ENCODE peak calls at places on chromosomes 4 and X, in eight cellular contexts. H, Q, J, Z, U, L, F and T are unnamed samples.
A peak's percentile ranks its signal among the peaks of the same experiment; 100 is the strongest.

GRCh38 chrX:48848847-48849246 is 13.4 kb upstream of the PCSK1N start:
- DNase-seq in H (no peak), Q (no peak), J (no peak), Z (no peak), U (no peak), L (no peak), F (no peak), T (no peak)

GRCh38 chrX:37714479-37714878 is 28.9 kb downstream of the XK start:
- DNase-seq in H (no peak), Q (no peak), J (no peak), Z (no peak), U (no peak), L (no peak), F (no peak), T (no peak)

GRCh38 chrX:19800821-19801220 is 86.6 kb downstream of the SH3KBP1 start:
- DNase-seq in H (no peak), Q (no peak), J (no peak), Z (no peak), U (no peak), L (no peak), F (no peak), T (no peak)

GRCh38 chr4:148730766-148731165 is 288.6 kb upstream of the NR3C2 start:
- DNase-seq in H (no peak), Q (no peak), J (no peak), Z (no peak), U (no peak), L (no peak), F (no peak), T (no peak)

GRCh38 chr4:104625706-104626105 is 131.0 kb upstream of the CXXC4 start:
- DNase-seq in H (no peak), Q (no peak), J (no peak), Z (no peak), U (no peak), L (no peak), F (no peak), T (no peak)

GRCh38 chr4:182219400-182219799 is 23.8 kb upstream of the TENM3 start:
- DNase-seq in H (no peak), Q (no peak), J (no peak), Z (no peak), U (no peak), L (peak; percentile 64), F (no peak), T (no peak)

GRCh38 chr4:115945026-115945425 is 831.6 kb upstream of the NDST4 start:
- DNase-seq in H (no peak), Q (no peak), J (no peak), Z (no peak), U (no peak), L (no peak), F (no peak), T (no peak)

GRCh38 chr4:185867770-185868169 is 55.8 kb upstream of the SORBS2 start:
- DNase-seq in H (no peak), Q (no peak), J (no peak), Z (no peak), U (no peak), L (no peak), F (no peak), T (no peak)

GRCh38 chr4:32519060-32519459 is 1798.9 kb downstream of the PCDH7 start:
- DNase-seq in H (no peak), Q (no peak), J (no peak), Z (no peak), U (no peak), L (no peak), F (no peak), T (no peak)

GRCh38 chr4:163679189-163679588 is 184.7 kb downstream of the TMA16 start:
- DNase-seq in H (no peak), Q (peak; percentile 15), J (no peak), Z (no peak), U (no peak), L (peak; percentile 48), F (no peak), T (no peak)

GRCh38 chrX:118682258-118683014 is 45.0 kb upstream of the IL13RA1 start:
- DNase-seq in H (no peak), Q (no peak), J (no peak), Z (no peak), U (no peak), L (no peak), F (no peak), T (no peak)

GRCh38 chr4:139030614-139031235 is 15.1 kb downstream of the NOCT start:
- DNase-seq in H (peak; percentile 79), Q (peak; percentile 80), J (no peak), Z (peak; percentile 92), U (peak; percentile 87), L (peak; percentile 83), F (peak; percentile 80), T (peak; percentile 87)

GRCh38 chrX:1487401-1487800 is 34.7 kb upstream of the ASMTL start:
- DNase-seq in H (no peak), Q (no peak), J (no peak), Z (no peak), U (no peak), L (no peak), F (no peak), T (no peak)

GRCh38 chrX:143781103-143781502 is 60.6 kb upstream of the SPANXN2 start:
- DNase-seq in H (no peak), Q (peak; percentile 4), J (no peak), Z (no peak), U (no peak), L (no peak), F (no peak), T (no peak)

GRCh38 chrX:140764401-140764919 is 54.9 kb downstream of the LINC00632 start:
- DNase-seq in H (no peak), Q (peak; percentile 80), J (peak; percentile 84), Z (no peak), U (peak; percentile 57), L (peak; percentile 54), F (no peak), T (peak; percentile 18)

GRCh38 chr4:1593881-1594345 is 90.2 kb downstream of the FAM53A start:
- DNase-seq in H (no peak), Q (no peak), J (peak; percentile 57), Z (no peak), U (no peak), L (no peak), F (no peak), T (no peak)

GRCh38 chr4:53914313-53915016 is 149.9 kb downstream of the CHIC2 start:
- DNase-seq in H (no peak), Q (peak; percentile 98), J (no peak), Z (no peak), U (no peak), L (peak; percentile 96), F (no peak), T (no peak)

GRCh38 chr4:53919605-53920004 is 144.8 kb downstream of the CHIC2 start:
- DNase-seq in H (no peak), Q (peak; percentile 22), J (no peak), Z (no peak), U (no peak), L (no peak), F (no peak), T (no peak)

GRCh38 chr4:53913771-53914170 is 150.6 kb downstream of the CHIC2 start:
- DNase-seq in H (no peak), Q (no peak), J (no peak), Z (no peak), U (no peak), L (no peak), F (no peak), T (no peak)

GRCh38 chr4:53917719-53918118 is 146.7 kb downstream of the CHIC2 start:
- DNase-seq in H (no peak), Q (peak; percentile 62), J (no peak), Z (no peak), U (no peak), L (peak; percentile 46), F (no peak), T (no peak)

DNA sequence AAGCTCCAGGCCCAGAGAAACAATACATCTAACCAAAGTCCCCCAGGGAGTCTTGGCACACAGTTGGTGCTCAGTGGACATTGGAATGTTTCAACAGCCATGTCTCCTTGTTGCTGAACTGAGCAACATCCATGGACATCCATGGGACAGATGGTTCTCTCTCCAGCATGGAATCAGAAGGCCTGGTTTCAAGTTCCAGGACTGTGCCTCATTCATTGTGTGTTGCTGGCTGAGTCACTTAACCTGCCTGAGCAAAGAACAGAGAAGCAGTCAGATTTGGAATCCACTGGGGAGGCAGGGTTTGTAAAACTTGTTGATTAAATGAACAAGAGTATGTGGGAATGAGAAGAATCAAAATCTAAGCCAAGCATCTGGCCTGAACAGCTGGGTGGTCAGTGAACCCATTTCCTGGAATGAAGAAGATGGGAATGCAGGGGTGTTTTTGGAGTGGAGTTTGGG is 147.9 kb downstream of the CHIC2 start:
- DNase-seq in H (no peak), Q (peak; percentile 78), J (no peak), Z (no peak), U (no peak), L (peak; percentile 83), F (no peak), T (no peak)
- H3K4me1 ChIP-seq in H (no peaks in the 10 kb centered on the region), Q (peaks cover 58% of the 10 kb centered on the region), J (no peaks in the 10 kb centered on the region), Z (no peaks in the 10 kb centered on the region), U (no peaks in the 10 kb centered on the region), L (peaks cover 16% of the 10 kb centered on the region), F (peaks cover 4% of the 10 kb centered on the region), T (no peaks in the 10 kb centered on the region)

GRCh38 chr4:176995-177394 is 52.7 kb downstream of the ZNF718 start:
- DNase-seq in H (no peak), Q (no peak), J (no peak), Z (no peak), U (no peak), L (no peak), F (no peak), T (no peak)
- H3K9me3 ChIP-seq in H (peaks cover 78% of the 10 kb centered on the region), Q (peaks cover 2% of the 10 kb centered on the region), J (peaks cover 22% of the 10 kb centered on the region), Z (peaks cover 100% of the 10 kb centered on the region), U (peaks cover 5% of the 10 kb centered on the region), L (peaks cover 37% of the 10 kb centered on the region), F (peaks cover 63% of the 10 kb centered on the region), T (no peaks in the 10 kb centered on the region)

GRCh38 chrX:12770440-12770839 is 20.8 kb upstream of the PRPS2 start:
- DNase-seq in H (no peak), Q (peak; percentile 43), J (no peak), Z (no peak), U (peak; percentile 40), L (peak; percentile 30), F (no peak), T (no peak)

GRCh38 chrX:12771445-12772069 is 19.7 kb upstream of the PRPS2 start:
- DNase-seq in H (peak; percentile 29), Q (peak; percentile 72), J (peak; percentile 78), Z (peak; percentile 5), U (peak; percentile 63), L (peak; percentile 31), F (peak; percentile 3), T (peak; percentile 22)

GRCh38 chrX:12767856-12768255 is 23.4 kb upstream of the PRPS2 start:
- DNase-seq in H (no peak), Q (no peak), J (no peak), Z (no peak), U (no peak), L (no peak), F (no peak), T (no peak)
- H3K4me3 ChIP-seq in H (no peak overlapping the region), Q (no peak overlapping the region), J (no peak overlapping the region), Z (no peak overlapping the region), U (no peak overlapping the region), L (no peak overlapping the region), F (no peak overlapping the region), T (no peak overlapping the region)

GRCh38 chr4:3043272-3044020 is 30.9 kb downstream of the HTT-AS start:
- DNase-seq in H (no peak), Q (no peak), J (no peak), Z (no peak), U (no peak), L (no peak), F (no peak), T (no peak)
- H3K4me1 ChIP-seq in H (no peaks in the 10 kb centered on the region), Q (peaks cover under 1% of the 10 kb centered on the region), J (no peaks in the 10 kb centered on the region), Z (peaks cover 9% of the 10 kb centered on the region), U (no peaks in the 10 kb centered on the region), L (peaks cover 2% of the 10 kb centered on the region), F (peaks cover 45% of the 10 kb centered on the region), T (no peaks in the 10 kb centered on the region)